ENCODE peak calls at places on chromosomes 6 and 20, in four cellular contexts. G, Y, W and H are unnamed samples.

GRCh38 chr20:17721802-17722486 is 22.2 kb downstream of the BANF2 start:
- DNase-seq in W (peak), Y (peak), G (no peak), H (peak)

GRCh38 chr6:79589701-79590100 is 41.4 kb upstream of the SH3BGRL2 start:
- DNase-seq in G (no peak), W (no peak), Y (no peak), H (no peak)

GRCh38 chr6:193773-194310 is 98.4 kb upstream of the DUSP22 start:
- DNase-seq in G (no peak), W (no peak), Y (no peak), H (no peak)

GRCh38 chr6:26240157-26240980 is 124.6 kb upstream of the BTN3A2 start:
- DNase-seq in G (no peak), Y (no peak), W (no peak), H (no peak)

GRCh38 chr20:50861012-50861411 is 66.2 kb downstream of the BCAS4 start:
- DNase-seq in W (no peak), Y (no peak), G (no peak), H (no peak)

GRCh38 chr20:49568491-49569151 is 684 bp upstream of the PTGIS start:
- DNase-seq in Y (no peak), G (no peak), W (no peak), H (no peak)

GRCh38 chr6:51531623-51532022 is 555.8 kb downstream of the PKHD1 start:
- DNase-seq in Y (no peak), G (no peak), W (no peak), H (no peak)

GRCh38 chr20:34112600-34113061 is 588 bp upstream of the EIF2S2 start:
- DNase-seq in Y (no peak), G (no peak), W (peak), H (peak)

GRCh38 chr6:165889636-165890403 is 226.8 kb upstream of the PDE10A start:
- DNase-seq in G (no peak), W (no peak), Y (peak), H (peak)

GRCh38 chr6:141890661-141891060 is 242.1 kb upstream of the GJE1 start:
- DNase-seq in W (no peak), G (no peak), Y (no peak), H (no peak)

GRCh38 chr6:107046316-107046715 is 18.3 kb downstream of the MTRES1 start:
- DNase-seq in Y (no peak), W (no peak), G (no peak), H (no peak)

GRCh38 chr6:134123666-134124208 is 71.3 kb upstream of the SLC2A12 start:
- DNase-seq in Y (peak), G (peak), W (peak), H (peak)

GRCh38 chr20:13517801-13518200 is 120.9 kb downstream of the TASP1 start:
- DNase-seq in W (no peak), G (no peak), Y (no peak), H (no peak)

GRCh38 chr6:149593443-149593842 is 27.3 kb downstream of the GINM1 start:
- DNase-seq in Y (no peak), W (no peak), G (no peak), H (no peak)

GRCh38 chr6:88490195-88490594 is 324.0 kb upstream of the CNR1 start:
- DNase-seq in Y (no peak), W (no peak), G (no peak), H (no peak)

GRCh38 chr6:19771753-19772336 is 65.3 kb upstream of the ID4 start:
- DNase-seq in W (no peak), G (no peak), Y (no peak), H (no peak)

GRCh38 chr6:25337004-25337403 is 57.8 kb downstream of the CARMIL1 start:
- DNase-seq in G (no peak), Y (no peak), W (no peak), H (no peak)

GRCh38 chr20:2244523-2244922 is 51.3 kb upstream of the TGM3 start:
- DNase-seq in G (no peak), W (no peak), Y (no peak), H (no peak)

DNA sequence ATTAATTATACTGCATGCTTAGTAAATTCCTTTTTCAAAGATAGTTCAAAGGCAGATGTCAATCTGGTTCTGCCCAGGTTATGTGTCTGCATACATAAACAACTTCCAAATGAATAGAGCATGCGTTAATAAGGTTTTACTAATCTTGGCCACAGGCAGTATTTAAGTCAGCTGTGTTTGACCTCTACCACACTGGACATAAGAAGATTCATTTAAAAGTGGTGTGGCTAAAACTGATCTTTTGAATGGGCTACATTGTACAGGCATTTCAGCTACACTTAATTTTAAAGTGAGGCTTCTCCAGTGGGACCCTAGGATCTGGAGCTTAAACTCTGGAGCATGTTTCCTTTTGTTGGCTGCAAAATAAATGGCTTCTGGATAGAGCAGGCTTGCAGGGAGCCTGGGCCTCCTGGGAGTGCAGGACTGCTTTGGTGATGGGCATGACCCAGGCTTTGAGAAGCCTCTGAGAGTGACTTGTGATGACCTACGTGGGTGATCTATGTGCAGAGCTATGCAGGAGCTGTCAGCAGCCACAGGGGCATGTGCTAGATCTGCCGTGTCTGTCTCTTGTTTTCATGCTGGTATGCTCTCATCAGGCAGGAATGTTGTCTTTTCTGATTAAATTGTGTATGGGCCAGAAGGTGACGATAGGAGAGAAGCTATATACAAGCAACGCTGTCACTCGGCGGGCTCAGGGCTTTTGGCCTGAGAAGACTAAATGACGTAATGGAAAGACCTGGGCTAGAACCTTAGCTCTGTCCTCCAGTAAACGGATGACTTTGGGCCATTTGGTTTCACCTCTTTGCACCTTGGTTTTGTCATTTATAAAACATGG is 331.3 kb downstream of the QKI start:
- DNase-seq in G (peak), W (peak), Y (no peak), H (peak)
- TF ChIP-seq TCF7L2 in G (no peak), W (no peak), Y (no peak), H (no peak)

GRCh38 chr6:148466158-148466557 is 123.5 kb downstream of the SASH1 start:
- DNase-seq in G (no peak), W (no peak), Y (no peak), H (no peak)
- TF ChIP-seq TCF7L2 in G (no peak), W (no peak), Y (no peak), H (no peak)

DNA sequence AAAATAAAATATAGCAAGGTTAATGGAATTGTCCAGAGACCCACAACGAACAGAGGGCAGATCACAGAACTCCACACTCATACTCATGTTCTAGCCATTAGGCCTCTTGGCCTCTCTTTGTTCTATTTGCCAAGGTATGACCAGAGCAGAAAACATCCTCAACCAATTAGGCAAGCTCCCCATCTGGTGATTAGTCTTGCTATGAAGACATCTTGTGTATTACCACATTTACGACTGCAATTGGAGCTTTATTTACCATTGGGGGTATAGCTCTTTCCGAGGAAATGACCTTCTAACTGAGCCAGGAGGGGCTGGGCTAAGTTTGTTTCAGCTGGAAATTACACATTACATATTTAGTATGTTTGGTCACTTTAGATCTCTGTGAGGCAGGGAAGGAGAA is 593.9 kb downstream of the CD109 start:
- DNase-seq in Y (no peak), G (no peak), W (no peak), H (no peak)
- TF ChIP-seq TCF7L2 in Y (no peak), G (no peak), W (no peak), H (no peak)

GRCh38 chr6:158047120-158047518 is 65.5 kb downstream of the SYNJ2 start:
- DNase-seq in Y (no peak), W (no peak), G (no peak), H (no peak)
- TF ChIP-seq TCF7L2 in Y (no peak), W (no peak), G (peak), H (no peak)

DNA sequence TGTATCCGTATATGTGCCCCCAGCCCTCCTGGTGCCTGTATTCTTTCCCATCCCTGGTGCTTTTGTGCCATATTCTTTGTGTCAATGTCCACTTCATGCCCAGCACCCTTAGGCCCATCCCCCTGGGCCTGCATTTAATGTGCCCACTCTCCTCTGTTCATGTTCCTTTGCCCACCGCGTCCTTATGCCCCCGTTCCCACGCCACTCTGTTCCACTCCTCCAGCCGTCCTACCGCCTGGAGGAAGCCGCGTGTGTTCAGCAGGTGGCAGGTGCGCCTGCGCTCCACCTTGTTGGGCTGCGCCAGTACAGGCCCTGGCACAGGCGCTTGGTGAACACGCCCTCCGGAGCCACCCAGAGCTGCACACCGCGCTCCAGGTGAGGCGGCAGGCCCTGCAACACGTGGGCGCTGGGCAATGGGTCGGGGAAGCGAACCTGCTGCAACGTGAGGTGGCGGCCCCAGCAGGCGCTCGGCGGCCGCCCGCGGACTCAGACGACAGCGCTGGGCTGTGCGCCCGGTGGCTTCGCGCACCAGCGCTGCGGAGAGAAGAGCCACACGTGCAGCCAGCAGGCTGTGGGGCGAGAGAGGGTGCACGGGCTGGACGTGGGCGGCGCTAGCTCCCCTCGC is 4.0 kb upstream of the FOXS1 start:
- DNase-seq in W (no peak), Y (no peak), G (no peak), H (no peak)
- TF ChIP-seq TCF7L2 in W (no peak), Y (no peak), G (no peak), H (no peak)

DNA sequence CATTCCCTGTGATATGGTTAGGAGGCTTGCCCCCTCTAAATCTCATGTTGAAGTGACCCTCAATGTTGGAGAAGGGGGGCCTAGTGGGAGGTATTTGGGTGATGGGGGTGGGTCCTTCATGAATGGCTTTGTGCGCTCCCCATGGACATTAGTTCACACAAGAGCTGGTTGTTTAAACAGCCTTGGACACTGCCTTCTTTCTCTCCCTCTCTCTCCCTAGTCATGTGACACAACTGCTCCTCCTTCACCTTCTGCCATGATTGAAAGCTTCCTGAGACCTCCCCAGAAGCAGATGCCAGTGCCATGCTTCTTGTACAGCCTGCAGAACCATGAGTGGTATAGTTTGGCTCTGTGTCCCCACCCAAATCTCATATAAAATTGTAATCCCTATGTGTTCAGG is 117.2 kb upstream of the SLC22A16 start:
- DNase-seq in Y (no peak), W (no peak), G (no peak), H (peak)
- TF ChIP-seq TCF7L2 in Y (no peak), W (no peak), G (no peak), H (no peak)